ENCODE peak calls at places on chromosomes 3 and 15, in nine cellular contexts. One of them, this sample, is unnamed.
A peak's percentile ranks its signal among the peaks of the same experiment; 100 is the strongest.

GRCh38 chr15:50876989-50877360 is 31.5 kb upstream of the AP4E1 start:
- DNase-seq in lung: peak; percentile 77
- DNase-seq in H1: peak; percentile 58
- DNase-seq in H9: peak; percentile 85
- DNase-seq in CD8-positive, alpha-beta T cell: peak; percentile 56
- DNase-seq in tibial nerve: peak; percentile 98
- DNase-seq in sigmoid colon: peak; percentile 86
- DNase-seq in cardiac muscle cell: peak; percentile 77
- DNase-seq in endothelial cell of umbilical vein: peak; percentile 90
- DNase-seq in this sample: peak; percentile 78

GRCh38 chr3:126184465-126185000 is 4.1 kb upstream of the ALDH1L1 start:
- DNase-seq in H1: no peak
- DNase-seq in cardiac muscle cell: no peak
- DNase-seq in CD8-positive, alpha-beta T cell: no peak
- DNase-seq in sigmoid colon: no peak
- DNase-seq in lung: no peak
- DNase-seq in endothelial cell of umbilical vein: no peak
- DNase-seq in H9: no peak
- DNase-seq in tibial nerve: no peak
- DNase-seq in this sample: no peak

GRCh38 chr3:165855581-165855980 is 18.4 kb upstream of the BCHE start:
- DNase-seq in H9: no peak
- DNase-seq in endothelial cell of umbilical vein: peak; percentile 68
- DNase-seq in H1: no peak
- DNase-seq in tibial nerve: no peak
- DNase-seq in sigmoid colon: no peak
- DNase-seq in cardiac muscle cell: no peak
- DNase-seq in lung: no peak
- DNase-seq in CD8-positive, alpha-beta T cell: no peak
- DNase-seq in this sample: no peak

GRCh38 chr3:194326192-194327029 is 24.7 kb downstream of the CPN2 start:
- DNase-seq in cardiac muscle cell: no peak
- DNase-seq in H9: peak; percentile 33
- DNase-seq in lung: no peak
- DNase-seq in H1: no peak
- DNase-seq in sigmoid colon: no peak
- DNase-seq in CD8-positive, alpha-beta T cell: no peak
- DNase-seq in tibial nerve: no peak
- DNase-seq in endothelial cell of umbilical vein: no peak
- DNase-seq in this sample: no peak

GRCh38 chr3:99875573-99875924 is 57.9 kb downstream of the CMSS1 start:
- DNase-seq in endothelial cell of umbilical vein: peak; percentile 72
- DNase-seq in H9: no peak
- DNase-seq in cardiac muscle cell: peak; percentile 17
- DNase-seq in lung: no peak
- DNase-seq in tibial nerve: no peak
- DNase-seq in sigmoid colon: no peak
- DNase-seq in H1: no peak
- DNase-seq in CD8-positive, alpha-beta T cell: no peak
- DNase-seq in this sample: no peak

GRCh38 chr3:14521611-14522010 is 18.5 kb downstream of the GRIP2 start:
- DNase-seq in cardiac muscle cell: no peak
- DNase-seq in endothelial cell of umbilical vein: no peak
- DNase-seq in sigmoid colon: peak; percentile 34
- DNase-seq in CD8-positive, alpha-beta T cell: no peak
- DNase-seq in lung: no peak
- DNase-seq in H9: peak; percentile 18
- DNase-seq in H1: no peak
- DNase-seq in tibial nerve: no peak
- DNase-seq in this sample: no peak

GRCh38 chr3:72152551-72153476 is 367.9 kb upstream of the PROK2 start:
- DNase-seq in CD8-positive, alpha-beta T cell: no peak
- DNase-seq in tibial nerve: peak; percentile 67
- DNase-seq in H1: no peak
- DNase-seq in endothelial cell of umbilical vein: peak; percentile 77
- DNase-seq in cardiac muscle cell: no peak
- DNase-seq in H9: no peak
- DNase-seq in lung: peak; percentile 66
- DNase-seq in sigmoid colon: peak; percentile 90
- DNase-seq in this sample: peak; percentile 72

GRCh38 chr15:39230205-39230916 is 350.5 kb upstream of the THBS1 start:
- DNase-seq in CD8-positive, alpha-beta T cell: no peak
- DNase-seq in H1: no peak
- DNase-seq in cardiac muscle cell: no peak
- DNase-seq in sigmoid colon: no peak
- DNase-seq in tibial nerve: no peak
- DNase-seq in lung: no peak
- DNase-seq in H9: no peak
- DNase-seq in endothelial cell of umbilical vein: peak; percentile 100
- DNase-seq in this sample: no peak

GRCh38 chr3:123334056-123334455 is 114.8 kb downstream of the ADCY5 start:
- DNase-seq in tibial nerve: no peak
- DNase-seq in endothelial cell of umbilical vein: no peak
- DNase-seq in H9: no peak
- DNase-seq in CD8-positive, alpha-beta T cell: no peak
- DNase-seq in H1: no peak
- DNase-seq in sigmoid colon: peak; percentile 25
- DNase-seq in cardiac muscle cell: no peak
- DNase-seq in lung: no peak
- DNase-seq in this sample: no peak

DNA sequence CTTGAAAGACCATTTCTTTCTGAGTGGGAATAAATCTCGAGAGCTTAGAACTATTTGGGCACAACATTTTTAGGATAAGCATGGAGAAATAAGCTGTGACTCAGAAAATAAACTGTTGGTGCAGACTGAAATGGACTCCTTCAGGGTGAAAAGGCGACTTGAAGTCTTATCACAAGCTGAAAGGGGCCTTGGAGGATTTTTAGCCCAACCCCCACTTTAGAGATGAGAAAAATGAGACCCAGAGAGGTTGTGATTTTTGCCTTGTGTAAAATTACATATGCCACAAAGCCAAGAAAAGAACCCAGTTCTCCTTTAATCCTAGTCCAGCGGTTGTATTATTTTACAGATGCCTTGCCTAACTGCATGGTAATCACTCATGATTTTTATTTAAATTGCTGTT is 1.5 kb downstream of the ATP1B3 start:
- DNase-seq in H1: no peak
- DNase-seq in H9: no peak
- DNase-seq in lung: no peak
- DNase-seq in sigmoid colon: no peak
- DNase-seq in tibial nerve: no peak
- DNase-seq in CD8-positive, alpha-beta T cell: no peak
- DNase-seq in cardiac muscle cell: no peak
- DNase-seq in endothelial cell of umbilical vein: peak; percentile 54
- DNase-seq in this sample: no peak
- H3K4me1 ChIP-seq in H1: no peaks in the 10 kb centered on the region
- H3K4me1 ChIP-seq in H9: no peaks in the 10 kb centered on the region
- H3K4me1 ChIP-seq in lung: peaks cover 6% of the 10 kb centered on the region
- H3K4me1 ChIP-seq in sigmoid colon: no peaks in the 10 kb centered on the region
- H3K4me1 ChIP-seq in tibial nerve: peaks cover 7% of the 10 kb centered on the region
- H3K4me1 ChIP-seq in CD8-positive, alpha-beta T cell: peaks cover 23% of the 10 kb centered on the region
- H3K4me1 ChIP-seq in cardiac muscle cell: peaks cover 11% of the 10 kb centered on the region
- H3K4me1 ChIP-seq in endothelial cell of umbilical vein: peaks cover 18% of the 10 kb centered on the region
- H3K4me1 ChIP-seq in this sample: no peaks in the 10 kb centered on the region

GRCh38 chr3:50227390-50228183 is 8.4 kb upstream of the GNAI2 start:
- DNase-seq in endothelial cell of umbilical vein: peak; percentile 62
- DNase-seq in sigmoid colon: peak; percentile 95
- DNase-seq in CD8-positive, alpha-beta T cell: peak; percentile 89
- DNase-seq in lung: peak; percentile 96
- DNase-seq in tibial nerve: peak; percentile 72
- DNase-seq in H1: peak; percentile 89
- DNase-seq in H9: peak; percentile 93
- DNase-seq in cardiac muscle cell: peak; percentile 95
- DNase-seq in this sample: peak; percentile 93
- TF ChIP-seq CTCF in endothelial cell of umbilical vein: peak; percentile 76
- TF ChIP-seq CTCF in sigmoid colon: peak; percentile 48
- TF ChIP-seq CTCF in CD8-positive, alpha-beta T cell: peak; percentile 73
- TF ChIP-seq CTCF in lung: peak; percentile 90
- TF ChIP-seq CTCF in tibial nerve: peak; percentile 98
- TF ChIP-seq CTCF in H1: peak; percentile 67
- TF ChIP-seq CTCF in H9: peak; percentile 96
- TF ChIP-seq CTCF in cardiac muscle cell: peak; percentile 63
- TF ChIP-seq CTCF in this sample: peak; percentile 78

DNA sequence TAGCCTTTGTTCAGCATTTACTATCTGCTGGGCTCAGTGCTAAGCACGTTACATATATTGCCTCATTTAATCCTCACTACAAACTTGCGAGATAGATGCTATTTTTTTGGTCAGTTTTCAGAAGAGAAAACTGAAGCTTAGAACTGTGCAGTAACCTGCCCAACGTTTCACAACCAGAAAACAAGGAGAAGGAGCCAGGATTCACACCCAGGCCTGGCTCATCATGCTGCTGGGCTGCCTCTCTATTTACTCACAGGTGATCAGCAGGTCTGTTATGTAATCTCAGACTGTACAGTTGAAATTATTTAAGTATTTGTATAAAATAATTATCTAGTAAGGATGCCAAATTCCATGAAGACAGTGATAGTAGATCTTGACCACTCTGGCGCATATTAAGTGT is 24.3 kb upstream of the SPTSSB start:
- DNase-seq in tibial nerve: no peak
- DNase-seq in lung: no peak
- DNase-seq in cardiac muscle cell: no peak
- DNase-seq in endothelial cell of umbilical vein: no peak
- DNase-seq in sigmoid colon: no peak
- DNase-seq in H1: no peak
- DNase-seq in H9: no peak
- DNase-seq in CD8-positive, alpha-beta T cell: no peak
- DNase-seq in this sample: no peak
- H3K4me1 ChIP-seq in tibial nerve: no peaks in the 10 kb centered on the region
- H3K4me1 ChIP-seq in lung: no peaks in the 10 kb centered on the region
- H3K4me1 ChIP-seq in cardiac muscle cell: no peaks in the 10 kb centered on the region
- H3K4me1 ChIP-seq in endothelial cell of umbilical vein: no peaks in the 10 kb centered on the region
- H3K4me1 ChIP-seq in sigmoid colon: no peaks in the 10 kb centered on the region
- H3K4me1 ChIP-seq in H1: no peaks in the 10 kb centered on the region
- H3K4me1 ChIP-seq in H9: no peaks in the 10 kb centered on the region
- H3K4me1 ChIP-seq in CD8-positive, alpha-beta T cell: peaks cover 29% of the 10 kb centered on the region
- H3K4me1 ChIP-seq in this sample: no peaks in the 10 kb centered on the region

DNA sequence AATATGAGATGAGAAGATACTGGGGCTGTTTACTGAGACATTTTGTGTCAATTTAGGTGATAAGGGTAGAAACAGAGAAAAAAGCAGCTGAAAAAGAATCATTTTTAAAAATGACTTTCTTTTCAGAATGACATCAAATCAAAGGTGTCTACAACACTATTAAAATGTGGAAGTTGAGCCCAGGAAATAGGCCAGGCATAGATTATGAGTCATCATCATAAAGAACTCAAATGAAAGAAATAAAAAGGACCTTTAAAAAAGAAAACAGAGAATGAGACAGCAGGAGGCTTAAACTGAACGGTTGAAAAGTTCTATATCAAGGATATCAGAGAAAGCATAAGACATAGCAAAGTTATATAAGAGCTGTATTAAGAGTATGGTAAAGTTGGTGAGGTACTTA is 442.5 kb downstream of the CNTN6 start:
- DNase-seq in CD8-positive, alpha-beta T cell: no peak
- DNase-seq in cardiac muscle cell: no peak
- DNase-seq in H1: no peak
- DNase-seq in H9: no peak
- DNase-seq in sigmoid colon: no peak
- DNase-seq in endothelial cell of umbilical vein: no peak
- DNase-seq in tibial nerve: no peak
- DNase-seq in lung: no peak
- DNase-seq in this sample: no peak
- TF ChIP-seq CTCF in CD8-positive, alpha-beta T cell: no peak
- TF ChIP-seq CTCF in cardiac muscle cell: no peak
- TF ChIP-seq CTCF in H1: no peak
- TF ChIP-seq CTCF in H9: no peak
- TF ChIP-seq CTCF in sigmoid colon: no peak
- TF ChIP-seq CTCF in endothelial cell of umbilical vein: no peak
- TF ChIP-seq CTCF in tibial nerve: no peak
- TF ChIP-seq CTCF in lung: no peak
- TF ChIP-seq CTCF in this sample: no peak